ENCODE peak calls at places on chromosomes 6 and 20, in six cellular contexts. Y is transverse colon, W is A549, F is upper lobe of left lung, O is ovary, V is sigmoid colon. G is an unnamed sample.

GRCh38 chr6:156794963-156795362 is 17.8 kb downstream of the ARID1B start:
- DNase-seq in Y (no peak), W (no peak), F (no peak), O (no peak), V (no peak), G (no peak)

GRCh38 chr6:132530293-132530974 is 7.6 kb upstream of the TAAR9 start:
- DNase-seq in Y (peak), W (peak), F (no peak), O (peak), V (peak), G (no peak)

GRCh38 chr6:28212510-28213212 is 12.4 kb upstream of the ZSCAN9 start:
- DNase-seq in Y (peak), W (peak), F (no peak), O (no peak), V (no peak), G (no peak)

GRCh38 chr20:56964886-56965285 is 301.6 kb downstream of the BMP7 start:
- DNase-seq in Y (no peak), W (no peak), F (no peak), O (no peak), V (no peak), G (no peak)

GRCh38 chr20:36924167-36925045 is 27.1 kb downstream of the SAMHD1 start:
- DNase-seq in Y (no peak), W (no peak), F (no peak), O (no peak), V (no peak), G (no peak)

GRCh38 chr6:31272431-31272830 is 539 bp upstream of the HLA-C start:
- DNase-seq in Y (no peak), W (no peak), F (no peak), O (no peak), V (no peak), G (no peak)

GRCh38 chr20:2093883-2094282 is 7.7 kb upstream of the STK35 start:
- DNase-seq in Y (no peak), W (no peak), F (no peak), O (no peak), V (no peak), G (no peak)

GRCh38 chr6:74964871-74965441 is 240.9 kb downstream of the COL12A1 start:
- DNase-seq in Y (no peak), W (no peak), F (no peak), O (no peak), V (no peak), G (no peak)

GRCh38 chr6:73079611-73079955 is 145.7 kb downstream of the KHDC1L start:
- DNase-seq in Y (no peak), W (peak), F (no peak), O (no peak), V (no peak), G (no peak)

GRCh38 chr6:137821486-137821885 is 45.6 kb upstream of the TNFAIP3 start:
- DNase-seq in Y (no peak), W (no peak), F (no peak), O (no peak), V (no peak), G (no peak)

GRCh38 chr6:137820425-137820824 is 46.6 kb upstream of the TNFAIP3 start:
- DNase-seq in Y (no peak), W (no peak), F (no peak), O (no peak), V (no peak), G (no peak)

GRCh38 chr6:137818440-137818839 is 48.6 kb upstream of the TNFAIP3 start:
- DNase-seq in Y (no peak), W (no peak), F (no peak), O (no peak), V (no peak), G (no peak)

GRCh38 chr6:137819740-137820139 is 47.3 kb upstream of the TNFAIP3 start:
- DNase-seq in Y (no peak), W (no peak), F (no peak), O (no peak), V (no peak), G (no peak)

GRCh38 chr6:137820952-137821351 is 46.1 kb upstream of the TNFAIP3 start:
- DNase-seq in Y (no peak), W (no peak), F (no peak), O (no peak), V (no peak), G (no peak)
- TF ChIP-seq EP300 in Y (no peak), W (no peak), F (no peak), O (no peak), V (no peak), G (no peak)

GRCh38 chr6:35919827-35920751 is 809 bp downstream of the SRPK1 start:
- DNase-seq in Y (peak), W (peak), F (peak), O (peak), V (peak), G (no peak)
- TF ChIP-seq EP300 in Y (no peak), W (no peak), F (no peak), O (no peak), V (no peak), G (no peak)

DNA sequence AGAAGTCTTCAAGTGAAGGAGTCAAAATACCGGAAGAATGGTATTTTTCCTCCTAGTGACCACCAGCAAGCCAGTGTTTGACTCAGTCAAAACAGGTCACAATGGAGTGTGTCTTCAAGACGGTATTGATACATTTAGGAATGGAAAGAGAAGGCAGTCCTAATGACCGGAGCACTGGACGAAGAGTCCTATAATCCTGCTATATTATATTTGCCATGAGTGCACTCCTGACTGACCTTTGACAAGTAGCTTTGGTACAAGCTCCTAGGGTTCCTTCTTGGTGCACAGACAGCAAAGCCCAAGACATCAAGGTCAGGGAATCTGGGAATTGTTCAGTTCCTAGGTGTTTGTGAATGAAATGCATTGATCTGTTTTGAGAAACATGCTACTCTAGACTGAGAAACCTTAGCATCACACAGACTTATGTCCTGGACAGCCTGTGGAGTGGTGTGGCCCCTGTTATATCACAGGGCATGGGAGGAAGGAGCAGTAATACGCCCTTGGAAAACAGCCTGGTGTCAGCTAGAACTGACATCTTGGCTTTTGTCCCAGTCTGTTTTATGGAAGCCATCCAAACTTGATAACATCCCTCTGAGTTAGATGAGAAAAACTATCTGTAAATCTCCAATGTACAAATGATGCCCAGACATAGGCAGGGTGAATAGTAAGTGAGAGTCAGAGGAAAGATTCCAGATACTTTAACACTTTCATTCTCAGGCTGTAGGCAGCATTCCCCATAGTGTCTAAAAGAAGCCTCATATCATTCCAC is 18.5 kb downstream of the NOX3 start:
- DNase-seq in Y (no peak), W (no peak), F (no peak), O (no peak), V (no peak), G (no peak)
- TF ChIP-seq EP300 in Y (no peak), W (no peak), F (no peak), O (no peak), V (no peak), G (no peak)

GRCh38 chr6:111792241-111792640 is 81.0 kb downstream of the FYN start:
- DNase-seq in Y (no peak), W (no peak), F (no peak), O (no peak), V (no peak), G (no peak)
- TF ChIP-seq EP300 in Y (no peak), W (no peak), F (no peak), O (no peak), V (no peak), G (no peak)

G was measured in suprapubic skin.